ENCODE peak calls at places on chromosomes 11 and 22, in eight cellular contexts. H is DND-41, F is suprapubic skin, I is A549, A is Calu3, V is mucosa of descending colon, U is H1, T is spleen. Z is an unnamed sample.

GRCh38 chr11:107691003-107691402 is 20.9 kb downstream of the SLN start:
- DNase-seq in H (no peak), F (no peak), I (no peak), A (no peak), V (no peak), U (no peak), T (no peak), Z (no peak)

GRCh38 chr11:127002669-127003259 is 2.2 kb upstream of the KIRREL3 start:
- DNase-seq in H (no peak), F (no peak), I (no peak), A (no peak), V (no peak), U (no peak), T (no peak), Z (no peak)

GRCh38 chr22:18970948-18971315 is 34.8 kb upstream of the PRODH start:
- DNase-seq in H (no peak), F (no peak), I (no peak), A (no peak), V (peak; percentile 12), U (no peak), T (no peak), Z (no peak)

GRCh38 chr11:16261836-16262644 is 94.3 kb downstream of the SOX6 start:
- DNase-seq in H (no peak), F (no peak), I (no peak), A (no peak), V (no peak), U (no peak), T (no peak), Z (no peak)

GRCh38 chr11:85941380-85941973 is 86.3 kb downstream of the CCDC83 start:
- DNase-seq in H (no peak), F (no peak), I (peak; percentile 47), A (peak; percentile 50), V (no peak), U (peak; percentile 58), T (no peak), Z (no peak)

GRCh38 chr11:27642954-27643353 is 57.3 kb downstream of the BDNF start:
- DNase-seq in H (no peak), F (no peak), I (no peak), A (no peak), V (no peak), U (no peak), T (no peak), Z (no peak)

GRCh38 chr11:72642815-72643511 is 31.3 kb downstream of the PDE2A start:
- DNase-seq in H (peak; percentile 56), F (no peak), I (peak; percentile 80), A (peak; percentile 75), V (peak; percentile 74), U (peak; percentile 92), T (peak; percentile 89), Z (peak; percentile 40)

GRCh38 chr11:72624496-72625201 is 49.6 kb downstream of the PDE2A start:
- DNase-seq in H (no peak), F (peak; percentile 81), I (no peak), A (no peak), V (no peak), U (no peak), T (peak; percentile 86), Z (no peak)

GRCh38 chr11:47523491-47524199 is 29.3 kb downstream of the CELF1 start:
- DNase-seq in H (no peak), F (no peak), I (peak; percentile 67), A (peak; percentile 48), V (no peak), U (no peak), T (no peak), Z (no peak)

GRCh38 chr11:96943970-96944369 is 554.2 kb downstream of the JRKL start:
- DNase-seq in H (no peak), F (no peak), I (no peak), A (no peak), V (no peak), U (no peak), T (no peak), Z (no peak)

GRCh38 chr11:47139878-47140277 is 36.8 kb downstream of the ARFGAP2 start:
- DNase-seq in H (no peak), F (no peak), I (no peak), A (no peak), V (no peak), U (no peak), T (no peak), Z (no peak)

GRCh38 chr22:22556995-22557925 is 1.8 kb downstream of the PRAME start:
- DNase-seq in H (no peak), F (no peak), I (peak; percentile 58), A (no peak), V (no peak), U (no peak), T (no peak), Z (no peak)

GRCh38 chr11:35029979-35030378 is 109.0 kb upstream of the CD44 start:
- DNase-seq in H (no peak), F (no peak), I (no peak), A (no peak), V (no peak), U (no peak), T (no peak), Z (no peak)

GRCh38 chr11:60699282-60699681 is at the start of gene MS4A8:
- DNase-seq in H (no peak), F (no peak), I (no peak), A (peak; percentile 33), V (no peak), U (no peak), T (no peak), Z (no peak)

GRCh38 chr11:6438979-6439571 is 1.7 kb downstream of the HPX start:
- DNase-seq in H (peak; percentile 52), F (no peak), I (peak; percentile 65), A (peak; percentile 55), V (no peak), U (peak; percentile 54), T (no peak), Z (no peak)

GRCh38 chr11:93905384-93905783 is 55.0 kb upstream of the VSTM5 start:
- DNase-seq in H (no peak), F (no peak), I (no peak), A (no peak), V (no peak), U (no peak), T (no peak), Z (no peak)

GRCh38 chr11:57407521-57407920 is 17.1 kb upstream of the PRG2 start:
- DNase-seq in H (no peak), F (no peak), I (no peak), A (no peak), V (no peak), U (no peak), T (no peak), Z (no peak)

GRCh38 chr22:39135092-39135896 is 17.2 kb downstream of the CBX7 start:
- DNase-seq in H (peak; percentile 44), F (no peak), I (peak; percentile 68), A (peak; percentile 78), V (peak; percentile 46), U (peak; percentile 90), T (peak; percentile 81), Z (no peak)
- TF ChIP-seq CTCF in H (peak; percentile 67), F (no peak), I (peak; percentile 47), A (peak; percentile 79), V (no peak), U (peak; percentile 92), T (no peak), Z (no peak)

DNA sequence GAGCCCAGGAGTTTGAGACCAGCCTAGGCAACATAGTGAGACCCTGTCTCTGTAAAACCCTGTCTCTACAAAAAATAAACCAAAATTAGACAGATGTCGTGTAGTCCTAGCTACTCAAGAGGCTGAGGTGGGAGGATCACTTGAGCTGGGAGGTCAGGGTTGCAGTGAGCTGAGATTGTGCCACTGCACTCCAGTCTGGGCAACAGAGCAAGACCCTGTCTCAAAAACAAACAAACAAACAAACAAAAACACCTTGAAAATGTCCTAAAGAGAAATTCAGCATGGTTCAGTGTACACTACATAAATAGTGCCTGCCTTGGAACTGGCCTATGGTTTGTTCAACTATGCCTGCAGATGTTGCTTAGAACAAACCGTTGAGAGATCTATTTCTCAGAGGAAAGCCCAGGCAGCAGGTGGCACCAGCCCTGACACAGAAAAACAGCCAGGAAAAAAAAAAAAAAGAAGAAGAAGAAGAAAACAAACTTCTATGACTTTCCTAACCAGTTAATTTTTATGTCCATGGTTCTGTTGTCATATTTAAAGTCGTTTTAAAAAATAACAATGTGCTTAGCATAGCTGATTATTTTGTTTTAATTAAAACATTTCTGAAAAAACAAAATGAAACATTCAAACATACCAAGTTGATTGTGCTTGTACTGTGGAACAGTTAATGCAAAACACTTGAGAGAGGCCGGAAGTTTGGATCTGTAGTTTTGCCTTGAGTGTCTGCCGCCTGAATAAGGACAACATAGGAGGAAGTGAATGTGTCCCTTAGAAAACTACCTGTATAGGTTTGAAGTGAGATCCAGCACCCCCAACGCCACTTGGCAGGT is 5.4 kb downstream of the KREMEN1 start:
- DNase-seq in H (peak; percentile 69), F (no peak), I (no peak), A (no peak), V (no peak), U (no peak), T (no peak), Z (no peak)
- TF ChIP-seq CTCF in H (peak; percentile 57), F (no peak), I (no peak), A (no peak), V (no peak), U (no peak), T (no peak), Z (no peak)

GRCh38 chr11:36471577-36471976 is 38.5 kb downstream of the TRAF6 start:
- DNase-seq in H (no peak), F (no peak), I (no peak), A (no peak), V (no peak), U (no peak), T (no peak), Z (no peak)

GRCh38 chr11:36465449-36466163 is 44.5 kb downstream of the TRAF6 start:
- DNase-seq in H (no peak), F (no peak), I (no peak), A (no peak), V (no peak), U (no peak), T (no peak), Z (no peak)

GRCh38 chr11:36467913-36468312 is 42.2 kb downstream of the TRAF6 start:
- DNase-seq in H (no peak), F (no peak), I (no peak), A (no peak), V (no peak), U (no peak), T (no peak), Z (no peak)

GRCh38 chr11:36469881-36470802 is 39.9 kb downstream of the TRAF6 start:
- DNase-seq in H (no peak), F (no peak), I (no peak), A (no peak), V (no peak), U (no peak), T (no peak), Z (no peak)

DNA sequence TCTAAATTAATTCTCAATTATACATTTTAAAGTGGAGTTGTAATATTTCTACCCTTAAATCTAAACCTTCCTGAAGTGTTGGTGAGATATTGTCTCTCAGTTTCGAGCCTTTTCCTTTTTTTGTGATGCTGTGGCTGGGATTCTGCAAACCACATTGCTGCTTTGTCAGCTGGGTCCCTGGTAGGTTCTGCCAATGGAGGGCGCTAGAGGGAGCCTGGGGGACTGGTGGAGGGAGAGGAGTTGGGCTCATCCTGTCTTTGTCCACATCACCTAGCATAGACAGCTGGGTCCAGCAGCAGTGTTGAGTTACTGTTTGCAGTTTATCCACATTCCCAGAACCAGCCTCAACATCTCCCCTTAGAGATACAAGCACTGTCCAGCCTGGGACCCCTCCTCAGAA is 41.0 kb downstream of the TRAF6 start:
- DNase-seq in H (peak; percentile 27), F (no peak), I (no peak), A (no peak), V (no peak), U (peak; percentile 94), T (no peak), Z (no peak)
- TF ChIP-seq CTCF in H (peak; percentile 48), F (no peak), I (no peak), A (no peak), V (no peak), U (peak; percentile 95), T (no peak), Z (no peak)

GRCh38 chr11:101862410-101863233 is 52.2 kb upstream of the CEP126 start:
- DNase-seq in H (no peak), F (no peak), I (peak; percentile 44), A (peak; percentile 37), V (no peak), U (no peak), T (no peak), Z (no peak)
- TF ChIP-seq CTCF in H (peak; percentile 44), F (peak; percentile 20), I (peak; percentile 47), A (peak; percentile 30), V (no peak), U (peak; percentile 76), T (no peak), Z (no peak)